ENCODE peak calls at places on chromosomes 1 and 21, in nine cellular contexts. R, Q, Y, M, W, B, I, P and U are unnamed samples.

GRCh38 chr1:154758346-154758745 is 111.7 kb downstream of the KCNN3 start:
- DNase-seq in R (no peak), Q (no peak), Y (no peak), M (peak; percentile 8), W (no peak), B (no peak), I (no peak), P (no peak), U (no peak)

GRCh38 chr21:45534591-45535331 is 7.5 kb downstream of the SLC19A1 start:
- DNase-seq in R (peak; percentile 70), Q (no peak), Y (peak; percentile 86), M (no peak), W (peak; percentile 9), B (no peak), I (peak; percentile 22), P (peak; percentile 23), U (no peak)

GRCh38 chr1:20823879-20824278 is 36.8 kb upstream of the HP1BP3 start:
- DNase-seq in R (no peak), Q (no peak), Y (no peak), M (no peak), W (no peak), B (no peak), I (no peak), P (no peak), U (no peak)

GRCh38 chr1:209702832-209703231 is 1.8 kb upstream of the HSD11B1 start:
- DNase-seq in R (no peak), Q (no peak), Y (no peak), M (no peak), W (no peak), B (no peak), I (no peak), P (no peak), U (no peak)

GRCh38 chr1:163410073-163410522 is 88.3 kb downstream of the NUF2 start:
- DNase-seq in R (no peak), Q (peak; percentile 56), Y (peak; percentile 49), M (peak; percentile 52), W (no peak), B (no peak), I (no peak), P (peak; percentile 71), U (peak; percentile 42)

GRCh38 chr21:44450999-44451398 is 4.3 kb upstream of the LRRC3 start:
- DNase-seq in R (no peak), Q (no peak), Y (no peak), M (no peak), W (no peak), B (no peak), I (no peak), P (no peak), U (no peak)

GRCh38 chr1:48250572-48250971 is 28.1 kb downstream of the SLC5A9 start:
- DNase-seq in R (no peak), Q (no peak), Y (peak; percentile 24), M (no peak), W (no peak), B (no peak), I (no peak), P (no peak), U (no peak)

GRCh38 chr21:26469789-26470188 is 103.3 kb downstream of the CYYR1 start:
- DNase-seq in R (no peak), Q (peak; percentile 43), Y (no peak), M (peak; percentile 28), W (no peak), B (no peak), I (no peak), P (peak; percentile 64), U (no peak)

GRCh38 chr1:181554465-181554864 is 71.1 kb downstream of the CACNA1E start:
- DNase-seq in R (no peak), Q (no peak), Y (no peak), M (no peak), W (no peak), B (no peak), I (no peak), P (no peak), U (no peak)

GRCh38 chr1:53902235-53902920 is 8.4 kb downstream of the DIO1 start:
- DNase-seq in R (no peak), Q (no peak), Y (no peak), M (no peak), W (no peak), B (no peak), I (no peak), P (no peak), U (no peak)

GRCh38 chr1:195899762-195900352 is 708.4 kb downstream of the KCNT2 start:
- DNase-seq in R (no peak), Q (peak; percentile 7), Y (no peak), M (no peak), W (no peak), B (no peak), I (no peak), P (peak; percentile 59), U (peak; percentile 65)

GRCh38 chr1:22045604-22046228 is 6.8 kb upstream of the CDC42 start:
- DNase-seq in R (no peak), Q (peak; percentile 34), Y (no peak), M (no peak), W (no peak), B (no peak), I (no peak), P (no peak), U (no peak)

GRCh38 chr1:27366113-27366410 is 699 bp downstream of the MAP3K6 start:
- DNase-seq in R (peak; percentile 93), Q (peak; percentile 70), Y (peak; percentile 86), M (peak; percentile 86), W (peak; percentile 80), B (no peak), I (peak; percentile 85), P (peak; percentile 68), U (no peak)

GRCh38 chr1:229309684-229310083 is 33.2 kb downstream of the CCSAP start:
- DNase-seq in R (no peak), Q (no peak), Y (no peak), M (no peak), W (no peak), B (no peak), I (no peak), P (no peak), U (no peak)

GRCh38 chr1:24413350-24414163 is at the start of gene STPG1:
- DNase-seq in R (peak; percentile 79), Q (peak; percentile 77), Y (peak; percentile 90), M (peak; percentile 79), W (peak; percentile 41), B (no peak), I (peak; percentile 88), P (peak; percentile 90), U (peak; percentile 79)

GRCh38 chr1:203632941-203633340 is 6.3 kb downstream of the ATP2B4 start:
- DNase-seq in R (no peak), Q (no peak), Y (no peak), M (no peak), W (no peak), B (no peak), I (no peak), P (no peak), U (no peak)

GRCh38 chr1:170126691-170127090 is 19.1 kb upstream of the NTMT2 start:
- DNase-seq in R (no peak), Q (peak; percentile 91), Y (no peak), M (no peak), W (no peak), B (no peak), I (no peak), P (peak; percentile 91), U (peak; percentile 27)

GRCh38 chr1:245684636-245685035 is 529.9 kb downstream of the KIF26B start:
- DNase-seq in R (no peak), Q (no peak), Y (no peak), M (no peak), W (no peak), B (no peak), I (no peak), P (no peak), U (no peak)

GRCh38 chr1:223700942-223701637 is 11.2 kb upstream of the CAPN2 start:
- DNase-seq in R (no peak), Q (peak; percentile 96), Y (no peak), M (peak; percentile 63), W (no peak), B (no peak), I (no peak), P (peak; percentile 96), U (peak; percentile 86)

GRCh38 chr1:181324797-181325616 is 158.3 kb upstream of the CACNA1E start:
- DNase-seq in R (no peak), Q (no peak), Y (no peak), M (no peak), W (no peak), B (peak; percentile 61), I (no peak), P (no peak), U (no peak)

DNA sequence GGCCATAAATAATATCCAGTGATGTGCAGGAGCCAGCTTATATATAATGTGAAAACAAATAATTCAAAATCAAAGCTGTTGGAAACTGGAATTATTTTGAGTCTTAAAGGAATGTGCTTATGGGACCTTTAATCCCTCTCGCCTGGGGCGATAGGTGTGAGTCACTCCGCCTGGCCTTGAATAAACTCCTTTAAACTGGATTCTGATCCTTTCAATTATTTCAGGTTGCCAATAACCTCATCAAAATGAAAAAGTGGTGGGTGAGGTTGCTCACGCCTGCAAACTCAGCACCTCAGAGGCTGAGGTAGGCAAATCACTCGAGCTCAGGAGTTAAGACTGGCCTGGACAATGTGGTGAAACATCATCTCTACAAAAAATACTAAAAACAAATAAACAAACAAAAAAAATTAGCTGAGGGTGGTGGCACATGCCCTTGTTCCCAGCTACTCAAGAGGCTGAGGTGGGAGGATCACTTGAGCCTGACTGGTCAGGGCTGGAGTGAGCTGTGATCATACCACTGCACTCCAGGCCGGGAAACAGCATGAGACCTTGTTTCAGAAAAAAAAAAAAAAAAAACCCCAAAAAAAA is 11.4 kb upstream of the SLC2A5 start:
- DNase-seq in R (no peak), Q (no peak), Y (no peak), M (no peak), W (no peak), B (no peak), I (no peak), P (no peak), U (no peak)
- H3K4me3 ChIP-seq in R (no peak overlapping the region), Q (no peak overlapping the region), Y (no peak overlapping the region), M (no peak overlapping the region), W (no peak overlapping the region), B (no peak overlapping the region), I (no peak overlapping the region), P (no peak overlapping the region), U (no peak overlapping the region)

GRCh38 chr1:184428604-184429003 is 41.8 kb downstream of the C1orf21 start:
- DNase-seq in R (no peak), Q (no peak), Y (no peak), M (no peak), W (no peak), B (no peak), I (no peak), P (no peak), U (no peak)
- TF ChIP-seq CTCF in R (no peak), Q (peak; percentile 34), Y (no peak), M (no peak), W (no peak), B (no peak), I (no peak), P (no peak), U (no peak)

DNA sequence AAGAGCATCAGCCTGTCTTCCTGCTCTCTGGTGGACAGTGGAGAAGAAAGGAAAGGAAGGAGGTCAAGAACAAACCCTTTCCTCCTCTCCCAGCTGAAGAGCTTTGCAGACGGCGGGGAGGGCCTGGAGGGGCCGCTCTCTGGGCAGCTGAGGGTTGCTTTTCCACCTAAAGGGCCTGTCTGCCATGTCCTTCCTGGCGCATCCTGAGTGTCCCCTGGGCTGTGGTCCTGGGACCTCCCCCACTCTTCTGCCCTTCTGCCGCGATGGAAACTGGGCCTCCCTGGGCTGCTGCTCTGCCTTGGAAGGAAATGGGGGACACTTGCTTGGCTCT is 107.0 kb downstream of the ETS2 start:
- DNase-seq in R (no peak), Q (no peak), Y (no peak), M (no peak), W (no peak), B (no peak), I (no peak), P (no peak), U (no peak)
- H3K4me3 ChIP-seq in R (no peak overlapping the region), Q (no peak overlapping the region), Y (no peak overlapping the region), M (no peak overlapping the region), W (no peak overlapping the region), B (peak overlapping the region; percentile 18), I (peak overlapping the region; percentile 23), P (no peak overlapping the region), U (no peak overlapping the region)

GRCh38 chr1:178849932-178850331 is 20.9 kb downstream of the ANGPTL1 start:
- DNase-seq in R (no peak), Q (no peak), Y (no peak), M (no peak), W (no peak), B (no peak), I (no peak), P (no peak), U (no peak)
- TF ChIP-seq CTCF in R (no peak), Q (no peak), Y (no peak), M (no peak), W (no peak), B (no peak), I (no peak), P (no peak), U (no peak)